ENCODE peak calls at places on chromosomes 12 and 14, in five cellular contexts. D, T, S, Y and W are unnamed samples.

GRCh38 chr14:77980475-77981321 is 180.8 kb downstream of the ADCK1 start:
- DNase-seq in Y (no peak), T (peak), S (peak), D (no peak), W (no peak)

GRCh38 chr14:36844443-36844842 is 182.8 kb downstream of the PAX9 start:
- DNase-seq in Y (no peak), D (no peak), T (no peak), S (no peak), W (no peak)

GRCh38 chr12:99522456-99522855 is 125.1 kb upstream of the GARIN6 start:
- DNase-seq in D (no peak), Y (no peak), T (no peak), S (no peak), W (no peak)

GRCh38 chr14:69643430-69644200 is 32.2 kb downstream of the SUSD6 start:
- DNase-seq in T (peak), D (peak), S (no peak), Y (peak), W (no peak)

GRCh38 chr14:29643415-29644206 is 284.0 kb downstream of the PRKD1 start:
- DNase-seq in Y (peak), T (no peak), D (no peak), S (no peak), W (no peak)

GRCh38 chr12:45234134-45234865 is 18.4 kb downstream of the ANO6 start:
- DNase-seq in T (peak), D (peak), S (no peak), Y (peak), W (no peak)

GRCh38 chr12:110001596-110001995 is 2.4 kb downstream of the ANKRD13A start:
- DNase-seq in D (peak), T (no peak), S (no peak), Y (peak), W (no peak)

GRCh38 chr14:68911594-68912227 is 67.4 kb downstream of the ACTN1 start:
- DNase-seq in T (peak), D (peak), S (peak), Y (peak), W (peak)

GRCh38 chr12:27305673-27306504 is 26.7 kb upstream of the BMAL2 start:
- DNase-seq in Y (peak), D (no peak), S (no peak), T (peak), W (no peak)

GRCh38 chr12:101925352-101925751 is 48.0 kb downstream of the DRAM1 start:
- DNase-seq in T (no peak), S (no peak), D (peak), Y (peak), W (no peak)

GRCh38 chr14:61388976-61389576 is 67.7 kb downstream of the PRKCH start:
- DNase-seq in T (no peak), D (peak), S (no peak), Y (peak), W (no peak)

GRCh38 chr14:71762575-71762974 is 169.7 kb upstream of the RGS6 start:
- DNase-seq in S (no peak), D (no peak), T (no peak), Y (no peak), W (no peak)

GRCh38 chr14:67934087-67934486 is 114.5 kb downstream of the RAD51B start:
- DNase-seq in Y (peak), S (peak), D (peak), T (peak), W (no peak)

GRCh38 chr12:89389755-89390661 is 37.7 kb upstream of the DUSP6 start:
- DNase-seq in Y (peak), S (no peak), T (no peak), D (no peak), W (no peak)

GRCh38 chr12:26621932-26622331 is 211.1 kb downstream of the ITPR2 start:
- DNase-seq in T (no peak), D (no peak), Y (no peak), S (no peak), W (no peak)

GRCh38 chr14:36520601-36521525 is 831 bp upstream of the NKX2-1 start:
- DNase-seq in Y (peak), D (peak), T (peak), S (peak), W (no peak)

GRCh38 chr12:76866146-76866545 is 12.7 kb downstream of the CSRP2 start:
- DNase-seq in Y (no peak), S (peak), D (no peak), T (peak), W (no peak)

GRCh38 chr14:42855159-42855558 is 1248.5 kb downstream of the LRFN5 start:
- DNase-seq in S (no peak), T (no peak), Y (peak), D (no peak), W (no peak)

GRCh38 chr14:61344437-61345143 is 23.2 kb downstream of the PRKCH start:
- DNase-seq in Y (no peak), D (no peak), T (no peak), S (no peak), W (no peak)

GRCh38 chr14:102256691-102257090 is 48.3 kb downstream of the MOK start:
- DNase-seq in T (no peak), D (no peak), Y (no peak), S (no peak), W (no peak)

GRCh38 chr14:65732112-65732511 is 319.6 kb downstream of the FUT8 start:
- DNase-seq in D (no peak), S (no peak), Y (peak), T (no peak), W (no peak)

GRCh38 chr12:55068416-55069010 is 48.7 kb downstream of the NEUROD4 start:
- DNase-seq in D (peak), Y (peak), S (peak), T (peak), W (peak)

GRCh38 chr14:24427537-24428508 is 1.6 kb downstream of the CBLN3 start:
- DNase-seq in Y (no peak), S (no peak), T (no peak), D (no peak), W (no peak)

GRCh38 chr12:2641209-2641608 is 153.6 kb upstream of the FKBP4 start:
- DNase-seq in D (peak), S (no peak), T (peak), Y (peak), W (no peak)

GRCh38 chr12:118780939-118781338 is 200.4 kb upstream of the SRRM4 start:
- DNase-seq in D (no peak), T (no peak), S (no peak), Y (no peak), W (no peak)

GRCh38 chr12:100515956-100516355 is 42.3 kb downstream of the NR1H4 start:
- DNase-seq in T (no peak), Y (no peak), S (no peak), D (no peak), W (no peak)

GRCh38 chr12:78002878-78003277 is 172.2 kb downstream of the NAV3 start:
- DNase-seq in T (peak), Y (peak), D (no peak), S (no peak), W (no peak)

GRCh38 chr12:10341892-10342509 is 34.3 kb downstream of the KLRD1 start:
- DNase-seq in D (no peak), Y (peak), S (no peak), T (no peak), W (no peak)

GRCh38 chr14:34966413-34966812 is 16.4 kb upstream of the SRP54 start:
- DNase-seq in D (no peak), T (no peak), Y (no peak), S (no peak), W (no peak)

GRCh38 chr12:132484183-132484890 is 5.6 kb upstream of the FBRSL1 start:
- DNase-seq in T (no peak), Y (no peak), D (no peak), S (no peak), W (no peak)

GRCh38 chr12:68487721-68488309 is 122.9 kb upstream of the RAP1B start:
- DNase-seq in T (no peak), S (no peak), Y (no peak), D (no peak), W (no peak)

GRCh38 chr14:91371011-91371989 is 46.3 kb downstream of the CCDC88C start:
- DNase-seq in Y (no peak), S (no peak), T (no peak), D (no peak), W (no peak)

GRCh38 chr14:54548491-54548890 is 18.4 kb upstream of the SAMD4A start:
- DNase-seq in Y (no peak), T (no peak), S (no peak), D (no peak), W (no peak)